ENCODE peak calls at places on chromosome 7, in four cellular contexts. W is neural crest cell, S is sigmoid colon, X is Caki2. F is an unnamed sample.

GRCh38 chr7:122546496-122546895 is 152.4 kb downstream of the RNF133 start:
- DNase-seq in S (peak), W (no peak), X (no peak), F (no peak)

GRCh38 chr7:6730343-6730633 is 23.5 kb upstream of the ZNF12 start:
- DNase-seq in W (no peak), X (peak), S (no peak), F (no peak)

GRCh38 chr7:126605553-126605952 is 647.2 kb downstream of the GRM8 start:
- DNase-seq in S (no peak), X (no peak), W (no peak), F (no peak)

GRCh38 chr7:297611-298374 is 7.8 kb downstream of the FOXL3 start:
- DNase-seq in S (no peak), W (no peak), X (no peak), F (no peak)

GRCh38 chr7:43004076-43004475 is 71.9 kb downstream of the MRPL32 start:
- DNase-seq in S (no peak), W (no peak), X (no peak), F (no peak)

GRCh38 chr7:16114633-16115032 is 306.7 kb downstream of the CRPPA start:
- DNase-seq in X (peak), W (no peak), S (no peak), F (peak)

GRCh38 chr7:5417106-5418071 is 6.2 kb downstream of the TNRC18 start:
- DNase-seq in S (no peak), W (no peak), X (no peak), F (peak)

GRCh38 chr7:142774826-142775225 is 4.1 kb downstream of the PRSS2 start:
- DNase-seq in W (no peak), X (peak), S (no peak), F (peak)

GRCh38 chr7:113370910-113371309 is 252.6 kb upstream of the SMIM30 start:
- DNase-seq in W (no peak), X (no peak), S (no peak), F (no peak)

GRCh38 chr7:8131694-8132605 is 130.0 kb downstream of the ICA1 start:
- DNase-seq in S (no peak), X (no peak), W (no peak), F (no peak)

GRCh38 chr7:105352922-105353668 is 35.6 kb downstream of the SRPK2 start:
- DNase-seq in S (no peak), W (no peak), X (no peak), F (no peak)

GRCh38 chr7:7201583-7202374 is 19.4 kb downstream of the C1GALT1 start:
- DNase-seq in X (no peak), S (no peak), W (no peak), F (peak)

GRCh38 chr7:157692156-157693011 is 355.6 kb downstream of the DNAJB6 start:
- DNase-seq in X (no peak), S (peak), W (peak), F (no peak)

GRCh38 chr7:47293884-47294568 is 287.9 kb downstream of the TNS3 start:
- DNase-seq in S (peak), X (no peak), W (no peak), F (peak)

GRCh38 chr7:37411444-37412034 is 37.1 kb downstream of the ELMO1 start:
- DNase-seq in X (no peak), S (no peak), W (no peak), F (no peak)

GRCh38 chr7:5528071-5528814 is 104.6 kb upstream of the TNRC18 start:
- DNase-seq in W (no peak), X (peak), S (peak), F (no peak)

GRCh38 chr7:123323689-123324088 is 123.9 kb upstream of the SLC13A1 start:
- DNase-seq in S (no peak), W (no peak), X (no peak), F (no peak)

GRCh38 chr7:7764515-7765138 is 46.2 kb upstream of the RPA3 start:
- DNase-seq in X (no peak), S (no peak), W (no peak), F (no peak)

GRCh38 chr7:88795553-88795952 is at the start of gene TEX47:
- DNase-seq in W (no peak), S (no peak), X (no peak), F (peak)

GRCh38 chr7:104929921-104930320 is 84.1 kb upstream of the KMT2E start:
- DNase-seq in S (no peak), X (no peak), W (no peak), F (no peak)

GRCh38 chr7:70355591-70356323 is 757.5 kb downstream of the AUTS2 start:
- DNase-seq in S (no peak), X (no peak), W (no peak), F (no peak)

GRCh38 chr7:106793015-106793651 is 71.9 kb upstream of the PIK3CG start:
- DNase-seq in X (peak), W (peak), S (no peak), F (peak)

F was measured in renal cortical epithelial cell.